ENCODE peak calls at places on chromosomes 4 and X, in seven cellular contexts. One of them, this sample, is unnamed.

GRCh38 chr4:139660518-139661149 is 5.0 kb upstream of the MGST2 start:
- DNase-seq in astrocyte: no peak
- DNase-seq in coronary artery: no peak
- DNase-seq in AG10803: no peak
- DNase-seq in A549: no peak
- DNase-seq in brain microvascular endothelial cell: no peak
- DNase-seq in kidney epithelial cell: no peak
- DNase-seq in this sample: no peak

GRCh38 chr4:85151786-85152185 is 185.3 kb upstream of the WDFY3 start:
- DNase-seq in kidney epithelial cell: no peak
- DNase-seq in AG10803: no peak
- DNase-seq in coronary artery: no peak
- DNase-seq in A549: no peak
- DNase-seq in astrocyte: no peak
- DNase-seq in brain microvascular endothelial cell: no peak
- DNase-seq in this sample: no peak

GRCh38 chr4:143377635-143378099 is 41.0 kb downstream of the GAB1 start:
- DNase-seq in astrocyte: no peak
- DNase-seq in AG10803: no peak
- DNase-seq in brain microvascular endothelial cell: no peak
- DNase-seq in coronary artery: no peak
- DNase-seq in A549: no peak
- DNase-seq in kidney epithelial cell: no peak
- DNase-seq in this sample: no peak

GRCh38 chr4:112422644-112423043 is 93.3 kb downstream of the NEUROG2 start:
- DNase-seq in AG10803: no peak
- DNase-seq in astrocyte: no peak
- DNase-seq in kidney epithelial cell: no peak
- DNase-seq in brain microvascular endothelial cell: no peak
- DNase-seq in A549: no peak
- DNase-seq in coronary artery: no peak
- DNase-seq in this sample: no peak

GRCh38 chrX:71095971-71096701 is 485 bp downstream of the FOXO4 start:
- DNase-seq in astrocyte: peak
- DNase-seq in AG10803: no peak
- DNase-seq in brain microvascular endothelial cell: no peak
- DNase-seq in A549: no peak
- DNase-seq in coronary artery: peak
- DNase-seq in kidney epithelial cell: no peak
- DNase-seq in this sample: no peak

GRCh38 chr4:91485415-91485814 is 818.4 kb upstream of the GRID2 start:
- DNase-seq in astrocyte: no peak
- DNase-seq in coronary artery: no peak
- DNase-seq in brain microvascular endothelial cell: no peak
- DNase-seq in AG10803: no peak
- DNase-seq in kidney epithelial cell: no peak
- DNase-seq in A549: no peak
- DNase-seq in this sample: no peak

GRCh38 chr4:3074078-3074845 is at the start of the genes HTT and HTT-AS:
- DNase-seq in brain microvascular endothelial cell: peak
- DNase-seq in astrocyte: peak
- DNase-seq in A549: peak
- DNase-seq in coronary artery: peak
- DNase-seq in AG10803: peak
- DNase-seq in kidney epithelial cell: peak
- DNase-seq in this sample: peak

GRCh38 chr4:67909910-67910905 is 26.4 kb upstream of the TMPRSS11D start:
- DNase-seq in AG10803: peak
- DNase-seq in brain microvascular endothelial cell: no peak
- DNase-seq in coronary artery: no peak
- DNase-seq in kidney epithelial cell: no peak
- DNase-seq in A549: peak
- DNase-seq in astrocyte: no peak
- DNase-seq in this sample: no peak

GRCh38 chr4:17762705-17763104 is 18.7 kb downstream of the FAM184B start:
- DNase-seq in kidney epithelial cell: no peak
- DNase-seq in A549: peak
- DNase-seq in coronary artery: no peak
- DNase-seq in brain microvascular endothelial cell: no peak
- DNase-seq in AG10803: peak
- DNase-seq in astrocyte: peak
- DNase-seq in this sample: no peak

GRCh38 chr4:77202491-77202890 is 45.5 kb downstream of the CCNG2 start:
- DNase-seq in AG10803: no peak
- DNase-seq in brain microvascular endothelial cell: no peak
- DNase-seq in kidney epithelial cell: no peak
- DNase-seq in A549: no peak
- DNase-seq in astrocyte: no peak
- DNase-seq in coronary artery: no peak
- DNase-seq in this sample: no peak

GRCh38 chrX:40418413-40419195 is 162.2 kb upstream of the ATP6AP2 start:
- DNase-seq in A549: no peak
- DNase-seq in kidney epithelial cell: peak
- DNase-seq in brain microvascular endothelial cell: no peak
- DNase-seq in coronary artery: no peak
- DNase-seq in astrocyte: peak
- DNase-seq in AG10803: no peak
- DNase-seq in this sample: no peak

GRCh38 chrX:68650491-68650890 is 3.0 kb downstream of the STARD8 start:
- DNase-seq in kidney epithelial cell: no peak
- DNase-seq in brain microvascular endothelial cell: peak
- DNase-seq in coronary artery: no peak
- DNase-seq in A549: no peak
- DNase-seq in AG10803: peak
- DNase-seq in astrocyte: peak
- DNase-seq in this sample: no peak

GRCh38 chr4:174757736-174758135 is 71.3 kb downstream of the GLRA3 start:
- DNase-seq in kidney epithelial cell: no peak
- DNase-seq in AG10803: no peak
- DNase-seq in brain microvascular endothelial cell: no peak
- DNase-seq in coronary artery: no peak
- DNase-seq in A549: no peak
- DNase-seq in astrocyte: no peak
- DNase-seq in this sample: no peak

DNA sequence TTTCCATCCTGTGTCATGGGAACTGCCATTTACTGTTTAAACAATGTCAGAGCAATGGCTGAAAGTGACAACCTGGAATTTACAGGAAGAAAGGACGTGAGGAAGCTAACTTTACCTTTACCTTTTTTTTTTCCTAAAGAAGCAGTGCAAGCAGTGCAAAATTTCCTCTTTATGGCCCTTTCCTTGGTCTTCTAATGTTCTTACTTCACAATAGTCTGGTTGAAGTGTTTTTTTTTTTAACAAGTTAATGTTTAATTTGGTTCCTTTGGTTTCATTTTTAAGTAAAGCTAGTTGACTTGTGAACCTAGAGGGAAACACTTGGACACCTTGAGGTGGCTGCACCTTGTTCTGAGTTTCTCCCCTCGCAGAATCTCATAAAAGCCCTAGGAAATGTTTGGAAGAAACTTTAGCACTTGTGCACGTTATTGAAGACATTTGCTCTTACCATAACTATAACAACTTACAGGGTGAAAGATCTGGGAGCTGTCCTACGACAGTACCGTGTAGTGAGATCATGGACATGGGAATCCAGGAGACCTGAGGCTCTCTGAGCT is 1.8 kb downstream of the SGMS2 start:
- DNase-seq in astrocyte: no peak
- DNase-seq in coronary artery: no peak
- DNase-seq in A549: no peak
- DNase-seq in kidney epithelial cell: peak
- DNase-seq in brain microvascular endothelial cell: no peak
- DNase-seq in AG10803: no peak
- DNase-seq in this sample: no peak
- H3K4me3 ChIP-seq in astrocyte: peak
- H3K4me3 ChIP-seq in coronary artery: peak
- H3K4me3 ChIP-seq in A549: peak
- H3K4me3 ChIP-seq in kidney epithelial cell: peak
- H3K4me3 ChIP-seq in brain microvascular endothelial cell: no peak
- H3K4me3 ChIP-seq in AG10803: peak
- H3K4me3 ChIP-seq in this sample: peak

GRCh38 chr4:120973207-120973606 is 50.7 kb upstream of the PRDM5 start:
- DNase-seq in coronary artery: no peak
- DNase-seq in AG10803: no peak
- DNase-seq in A549: no peak
- DNase-seq in astrocyte: no peak
- DNase-seq in kidney epithelial cell: no peak
- DNase-seq in brain microvascular endothelial cell: no peak
- DNase-seq in this sample: no peak

GRCh38 chr4:120977435-120977997 is 55.0 kb upstream of the PRDM5 start:
- DNase-seq in coronary artery: no peak
- DNase-seq in kidney epithelial cell: peak
- DNase-seq in AG10803: peak
- DNase-seq in astrocyte: peak
- DNase-seq in A549: peak
- DNase-seq in brain microvascular endothelial cell: peak
- DNase-seq in this sample: peak
- TF ChIP-seq CTCF in coronary artery: no peak
- TF ChIP-seq CTCF in kidney epithelial cell: peak
- TF ChIP-seq CTCF in AG10803: peak
- TF ChIP-seq CTCF in astrocyte: peak
- TF ChIP-seq CTCF in A549: peak
- TF ChIP-seq CTCF in brain microvascular endothelial cell: peak
- TF ChIP-seq CTCF in this sample: peak

GRCh38 chr4:162061214-162061613 is 102.6 kb downstream of the FSTL5 start:
- DNase-seq in AG10803: no peak
- DNase-seq in coronary artery: no peak
- DNase-seq in astrocyte: peak
- DNase-seq in A549: peak
- DNase-seq in brain microvascular endothelial cell: peak
- DNase-seq in kidney epithelial cell: peak
- DNase-seq in this sample: no peak

GRCh38 chr4:162056947-162057346 is 106.9 kb downstream of the FSTL5 start:
- DNase-seq in coronary artery: no peak
- DNase-seq in A549: no peak
- DNase-seq in kidney epithelial cell: no peak
- DNase-seq in astrocyte: peak
- DNase-seq in brain microvascular endothelial cell: no peak
- DNase-seq in AG10803: no peak
- DNase-seq in this sample: no peak
- H3K4me3 ChIP-seq in coronary artery: no peak
- H3K4me3 ChIP-seq in A549: no peak
- H3K4me3 ChIP-seq in kidney epithelial cell: no peak
- H3K4me3 ChIP-seq in astrocyte: no peak
- H3K4me3 ChIP-seq in brain microvascular endothelial cell: no peak
- H3K4me3 ChIP-seq in AG10803: no peak
- H3K4me3 ChIP-seq in this sample: no peak

DNA sequence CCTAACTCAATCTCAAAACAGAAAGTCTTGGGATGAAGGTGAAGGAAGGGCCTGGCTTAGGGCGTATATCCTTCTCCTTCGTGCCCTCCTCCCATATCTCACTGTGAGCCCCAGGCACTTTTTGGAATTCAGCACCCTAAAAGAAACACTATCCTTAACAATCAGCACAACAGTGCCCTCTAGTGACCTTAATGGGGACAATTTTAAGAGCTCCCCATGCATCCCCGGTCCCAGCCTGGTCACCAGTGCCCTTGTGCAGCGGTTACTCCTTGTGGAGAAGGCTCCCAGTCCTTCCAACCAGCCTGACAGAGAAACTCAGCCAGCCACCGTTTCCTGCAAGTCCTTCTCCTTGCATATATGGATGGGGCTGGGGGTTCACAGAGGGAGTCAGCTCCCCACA is 4.2 kb downstream of the PAK3 start:
- DNase-seq in AG10803: peak
- DNase-seq in kidney epithelial cell: no peak
- DNase-seq in brain microvascular endothelial cell: no peak
- DNase-seq in A549: peak
- DNase-seq in astrocyte: no peak
- DNase-seq in coronary artery: no peak
- DNase-seq in this sample: peak
- TF ChIP-seq CTCF in AG10803: peak
- TF ChIP-seq CTCF in kidney epithelial cell: peak
- TF ChIP-seq CTCF in brain microvascular endothelial cell: peak
- TF ChIP-seq CTCF in A549: peak
- TF ChIP-seq CTCF in astrocyte: peak
- TF ChIP-seq CTCF in coronary artery: no peak
- TF ChIP-seq CTCF in this sample: peak

DNA sequence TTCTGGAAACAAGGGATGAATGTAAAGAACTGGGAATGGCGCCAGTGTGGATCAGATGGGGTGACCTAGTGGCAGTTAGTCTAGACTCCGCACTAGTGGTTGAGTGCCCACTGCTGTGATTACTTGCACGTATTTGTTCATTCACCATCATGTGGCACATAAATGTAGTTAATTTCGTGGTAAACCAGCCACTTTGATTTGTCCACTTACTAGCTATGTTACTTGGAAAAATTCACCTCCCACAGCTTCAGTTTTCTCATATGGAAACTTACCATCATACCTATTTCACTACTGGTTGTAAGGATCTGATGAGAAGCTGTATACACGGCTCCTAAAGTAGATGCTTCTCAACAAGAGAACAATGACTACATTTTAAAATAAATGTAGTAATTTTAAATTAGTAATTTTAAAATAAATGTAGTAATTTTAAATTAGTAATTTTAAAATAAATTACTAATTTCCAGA is 394 bp upstream of the DYNLT3 start:
- DNase-seq in kidney epithelial cell: no peak
- DNase-seq in AG10803: no peak
- DNase-seq in brain microvascular endothelial cell: no peak
- DNase-seq in coronary artery: no peak
- DNase-seq in astrocyte: no peak
- DNase-seq in A549: no peak
- DNase-seq in this sample: no peak
- H3K4me3 ChIP-seq in kidney epithelial cell: peak
- H3K4me3 ChIP-seq in AG10803: peak
- H3K4me3 ChIP-seq in brain microvascular endothelial cell: peak
- H3K4me3 ChIP-seq in coronary artery: peak
- H3K4me3 ChIP-seq in astrocyte: peak
- H3K4me3 ChIP-seq in A549: peak
- H3K4me3 ChIP-seq in this sample: peak